ENCODE peak calls at places on chromosomes 1 and 21, in six cellular contexts. One of them, this sample, is unnamed.

GRCh38 chr1:60972841-60973364 is 109.5 kb upstream of the NFIA start:
- DNase-seq in substantia nigra: no peak
- DNase-seq in H7: no peak
- DNase-seq in germinal center: no peak
- DNase-seq in AG10803: peak; percentile 84
- DNase-seq in H54: peak; percentile 51
- DNase-seq in this sample: no peak

GRCh38 chr1:74505133-74505532 is 7.3 kb downstream of the LRRC53 start:
- DNase-seq in substantia nigra: peak; percentile 1
- DNase-seq in H7: peak; percentile 9
- DNase-seq in germinal center: no peak
- DNase-seq in AG10803: peak; percentile 20
- DNase-seq in H54: no peak
- DNase-seq in this sample: no peak

GRCh38 chr1:4371849-4372248 is 282.6 kb upstream of the AJAP1 start:
- DNase-seq in substantia nigra: no peak
- DNase-seq in H7: no peak
- DNase-seq in germinal center: no peak
- DNase-seq in AG10803: no peak
- DNase-seq in H54: no peak
- DNase-seq in this sample: no peak

GRCh38 chr1:47624531-47624930 is 186.7 kb downstream of the FOXD2 start:
- DNase-seq in substantia nigra: no peak
- DNase-seq in H7: peak; percentile 73
- DNase-seq in germinal center: no peak
- DNase-seq in AG10803: no peak
- DNase-seq in H54: no peak
- DNase-seq in this sample: no peak

GRCh38 chr21:32370971-32371766 is 21.6 kb downstream of the URB1 start:
- DNase-seq in substantia nigra: no peak
- DNase-seq in H7: no peak
- DNase-seq in germinal center: no peak
- DNase-seq in AG10803: peak; percentile 47
- DNase-seq in H54: no peak
- DNase-seq in this sample: no peak

GRCh38 chr1:91499904-91500755 is 521 bp upstream of the CDC7 start:
- DNase-seq in substantia nigra: peak; percentile 0
- DNase-seq in H7: peak; percentile 10
- DNase-seq in germinal center: no peak
- DNase-seq in AG10803: no peak
- DNase-seq in H54: no peak
- DNase-seq in this sample: peak; percentile 18

GRCh38 chr1:21344750-21345443 is 54.6 kb upstream of the ECE1 start:
- DNase-seq in substantia nigra: peak; percentile 47
- DNase-seq in H7: peak; percentile 70
- DNase-seq in germinal center: peak; percentile 63
- DNase-seq in AG10803: no peak
- DNase-seq in H54: no peak
- DNase-seq in this sample: no peak

GRCh38 chr21:44399151-44399954 is 45.9 kb downstream of the TRPM2 start:
- DNase-seq in substantia nigra: no peak
- DNase-seq in H7: peak; percentile 47
- DNase-seq in germinal center: no peak
- DNase-seq in AG10803: no peak
- DNase-seq in H54: no peak
- DNase-seq in this sample: no peak

GRCh38 chr1:32363713-32364112 is 1.4 kb downstream of the TSSK3 start:
- DNase-seq in substantia nigra: no peak
- DNase-seq in H7: no peak
- DNase-seq in germinal center: no peak
- DNase-seq in AG10803: no peak
- DNase-seq in H54: no peak
- DNase-seq in this sample: no peak

GRCh38 chr1:209742409-209743144 is 13.3 kb upstream of the TRAF3IP3 start:
- DNase-seq in substantia nigra: no peak
- DNase-seq in H7: no peak
- DNase-seq in germinal center: no peak
- DNase-seq in AG10803: peak; percentile 58
- DNase-seq in H54: no peak
- DNase-seq in this sample: peak; percentile 49

GRCh38 chr1:7471836-7472235 is 299.3 kb upstream of the VAMP3 start:
- DNase-seq in substantia nigra: no peak
- DNase-seq in H7: no peak
- DNase-seq in germinal center: no peak
- DNase-seq in AG10803: peak; percentile 72
- DNase-seq in H54: peak; percentile 17
- DNase-seq in this sample: no peak

GRCh38 chr1:170967042-170967910 is 31.9 kb downstream of the MROH9 start:
- DNase-seq in substantia nigra: no peak
- DNase-seq in H7: peak; percentile 9
- DNase-seq in germinal center: peak; percentile 5
- DNase-seq in AG10803: peak; percentile 54
- DNase-seq in H54: no peak
- DNase-seq in this sample: peak; percentile 60

GRCh38 chr21:43600642-43601397 is 58.5 kb downstream of the HSF2BP start:
- DNase-seq in substantia nigra: no peak
- DNase-seq in H7: no peak
- DNase-seq in germinal center: no peak
- DNase-seq in AG10803: peak; percentile 93
- DNase-seq in H54: peak; percentile 57
- DNase-seq in this sample: no peak

GRCh38 chr1:64356636-64357256 is 113.2 kb upstream of the CACHD1 start:
- DNase-seq in substantia nigra: no peak
- DNase-seq in H7: peak; percentile 61
- DNase-seq in germinal center: no peak
- DNase-seq in AG10803: no peak
- DNase-seq in H54: no peak
- DNase-seq in this sample: no peak

GRCh38 chr21:34707876-34708325 is 39.1 kb downstream of the CLIC6 start:
- DNase-seq in substantia nigra: no peak
- DNase-seq in H7: no peak
- DNase-seq in germinal center: peak; percentile 23
- DNase-seq in AG10803: no peak
- DNase-seq in H54: no peak
- DNase-seq in this sample: no peak

GRCh38 chr1:95226781-95227660 is 7.0 kb upstream of the RWDD3 start:
- DNase-seq in substantia nigra: no peak
- DNase-seq in H7: no peak
- DNase-seq in germinal center: no peak
- DNase-seq in AG10803: no peak
- DNase-seq in H54: no peak
- DNase-seq in this sample: no peak

GRCh38 chr1:115729765-115730164 is 38.7 kb downstream of the CASQ2 start:
- DNase-seq in substantia nigra: no peak
- DNase-seq in H7: no peak
- DNase-seq in germinal center: no peak
- DNase-seq in AG10803: no peak
- DNase-seq in H54: no peak
- DNase-seq in this sample: no peak

GRCh38 chr21:34166468-34166867 is 93.1 kb downstream of the MRPS6 start:
- DNase-seq in substantia nigra: no peak
- DNase-seq in H7: no peak
- DNase-seq in germinal center: no peak
- DNase-seq in AG10803: no peak
- DNase-seq in H54: no peak
- DNase-seq in this sample: no peak

GRCh38 chr1:243924188-243924587 is 74.1 kb upstream of the AKT3 start:
- DNase-seq in substantia nigra: no peak
- DNase-seq in H7: no peak
- DNase-seq in germinal center: no peak
- DNase-seq in AG10803: peak; percentile 81
- DNase-seq in H54: peak; percentile 57
- DNase-seq in this sample: no peak

GRCh38 chr21:14306143-14306907 is 76.6 kb downstream of the HSPA13 start:
- DNase-seq in substantia nigra: no peak
- DNase-seq in H7: no peak
- DNase-seq in germinal center: no peak
- DNase-seq in AG10803: peak; percentile 13
- DNase-seq in H54: no peak
- DNase-seq in this sample: peak; percentile 48

GRCh38 chr21:37829447-37829846 is 86.8 kb downstream of the KCNJ6 start:
- DNase-seq in substantia nigra: no peak
- DNase-seq in H7: no peak
- DNase-seq in germinal center: no peak
- DNase-seq in AG10803: peak; percentile 78
- DNase-seq in H54: peak; percentile 52
- DNase-seq in this sample: no peak

GRCh38 chr1:97379387-97380075 is 541.3 kb downstream of the DPYD start:
- DNase-seq in substantia nigra: no peak
- DNase-seq in H7: no peak
- DNase-seq in germinal center: no peak
- DNase-seq in AG10803: peak; percentile 89
- DNase-seq in H54: no peak
- DNase-seq in this sample: no peak

GRCh38 chr21:41907496-41908258 is 28.5 kb upstream of the PRDM15 start:
- DNase-seq in substantia nigra: no peak
- DNase-seq in H7: no peak
- DNase-seq in germinal center: no peak
- DNase-seq in AG10803: no peak
- DNase-seq in H54: no peak
- DNase-seq in this sample: no peak

GRCh38 chr1:162135271-162135775 is 65.8 kb downstream of the NOS1AP start:
- DNase-seq in substantia nigra: no peak
- DNase-seq in H7: no peak
- DNase-seq in germinal center: no peak
- DNase-seq in AG10803: no peak
- DNase-seq in H54: no peak
- DNase-seq in this sample: no peak

GRCh38 chr1:114695430-114696093 is at the start of gene AMPD1:
- DNase-seq in substantia nigra: no peak
- DNase-seq in H7: no peak
- DNase-seq in germinal center: no peak
- DNase-seq in AG10803: peak; percentile 68
- DNase-seq in H54: no peak
- DNase-seq in this sample: no peak

GRCh38 chr1:183884512-183884911 is 79.6 kb downstream of the RGL1 start:
- DNase-seq in substantia nigra: no peak
- DNase-seq in H7: no peak
- DNase-seq in germinal center: no peak
- DNase-seq in AG10803: no peak
- DNase-seq in H54: no peak
- DNase-seq in this sample: no peak

GRCh38 chr1:156964431-156964830 is 44.0 kb downstream of the LRRC71 start:
- DNase-seq in substantia nigra: no peak
- DNase-seq in H7: no peak
- DNase-seq in germinal center: no peak
- DNase-seq in AG10803: peak; percentile 17
- DNase-seq in H54: no peak
- DNase-seq in this sample: no peak

GRCh38 chr1:56139786-56140185 is 439.6 kb downstream of the PLPP3 start:
- DNase-seq in substantia nigra: no peak
- DNase-seq in H7: no peak
- DNase-seq in germinal center: no peak
- DNase-seq in AG10803: no peak
- DNase-seq in H54: no peak
- DNase-seq in this sample: no peak

GRCh38 chr1:22056043-22056442 is 3.5 kb downstream of the CDC42 start:
- DNase-seq in substantia nigra: no peak
- DNase-seq in H7: no peak
- DNase-seq in germinal center: no peak
- DNase-seq in AG10803: no peak
- DNase-seq in H54: no peak
- DNase-seq in this sample: no peak

GRCh38 chr1:40592107-40592773 is 60.8 kb downstream of the ZNF684 start:
- DNase-seq in substantia nigra: peak; percentile 32
- DNase-seq in H7: no peak
- DNase-seq in germinal center: peak; percentile 16
- DNase-seq in AG10803: peak; percentile 33
- DNase-seq in H54: no peak
- DNase-seq in this sample: peak; percentile 77

GRCh38 chr1:46757956-46758304 is 39.0 kb upstream of the EFCAB14 start:
- DNase-seq in substantia nigra: no peak
- DNase-seq in H7: no peak
- DNase-seq in germinal center: no peak
- DNase-seq in AG10803: no peak
- DNase-seq in H54: no peak
- DNase-seq in this sample: no peak